ENCODE peak calls at places on chromosomes 12 and 14, in eight cellular contexts. K, P, Y, M, F, G, Q and H are unnamed samples.

GRCh38 chr12:114588061-114588460 is 95.9 kb downstream of the TBX3 start:
- DNase-seq in F (no peak), Y (no peak), P (no peak), M (no peak), Q (no peak), K (no peak), G (no peak), H (no peak)

GRCh38 chr12:128286970-128287369 is 20.0 kb downstream of the TMEM132C start:
- DNase-seq in G (no peak), K (no peak), M (no peak), Q (no peak), P (no peak), Y (no peak), F (no peak), H (no peak)

GRCh38 chr12:2970744-2971143 is 11.5 kb downstream of the TEAD4 start:
- DNase-seq in F (peak), P (no peak), M (no peak), Q (no peak), G (no peak), K (no peak), Y (peak), H (no peak)

GRCh38 chr12:51827925-51828818 is 20.3 kb downstream of the FIGNL2 start:
- DNase-seq in Y (peak), F (peak), K (peak), P (no peak), G (no peak), Q (peak), M (no peak), H (peak)

GRCh38 chr14:105859717-105860614 is 333.6 kb downstream of the TMEM121 start:
- DNase-seq in G (peak), Y (no peak), F (no peak), M (no peak), P (peak), K (no peak), Q (no peak), H (no peak)

GRCh38 chr12:116979109-116979508 is 68.4 kb downstream of the FBXW8 start:
- DNase-seq in K (no peak), M (no peak), Q (no peak), Y (no peak), G (no peak), P (no peak), F (no peak), H (no peak)

GRCh38 chr12:102652645-102653313 is 172.4 kb upstream of the IGF1 start:
- DNase-seq in F (no peak), P (no peak), Y (no peak), Q (no peak), M (no peak), K (no peak), G (no peak), H (no peak)

GRCh38 chr12:11709513-11709912 is 60.0 kb downstream of the ETV6 start:
- DNase-seq in P (no peak), Y (no peak), Q (no peak), F (no peak), M (no peak), G (no peak), K (no peak), H (no peak)

GRCh38 chr14:23537351-23538048 is 14.1 kb downstream of the ZFHX2 start:
- DNase-seq in F (no peak), Y (no peak), P (no peak), G (no peak), K (no peak), M (no peak), Q (no peak), H (no peak)

GRCh38 chr12:17992002-17992656 is 97.9 kb downstream of the RERGL start:
- DNase-seq in Y (peak), P (no peak), M (peak), G (no peak), Q (peak), K (no peak), F (peak), H (peak)

GRCh38 chr12:15196221-15196620 is 25.0 kb downstream of the RERG start:
- DNase-seq in P (no peak), Q (no peak), Y (no peak), G (no peak), K (no peak), F (no peak), M (no peak), H (no peak)

GRCh38 chr14:37610945-37611523 is 15.6 kb downstream of the TTC6 start:
- DNase-seq in M (no peak), Q (no peak), G (no peak), F (no peak), Y (no peak), K (no peak), P (no peak), H (no peak)

GRCh38 chr12:113271853-113272561 is 50.7 kb downstream of the TPCN1 start:
- DNase-seq in Y (peak), P (peak), F (peak), G (peak), M (no peak), Q (peak), K (peak), H (peak)

GRCh38 chr12:55972906-55973597 is 826 bp upstream of the RAB5B start:
- DNase-seq in P (no peak), F (no peak), K (no peak), M (no peak), Y (peak), Q (no peak), G (no peak), H (peak)

GRCh38 chr12:44628180-44628579 is 247.9 kb downstream of the NELL2 start:
- DNase-seq in G (no peak), P (no peak), K (no peak), Q (no peak), M (no peak), F (no peak), Y (no peak), H (no peak)

GRCh38 chr12:86530996-86531655 is 274.9 kb upstream of the MGAT4C start:
- DNase-seq in G (no peak), F (peak), P (no peak), K (no peak), Q (no peak), Y (peak), M (no peak), H (no peak)

GRCh38 chr12:20950248-20950647 is 139.7 kb downstream of the SLCO1B3 start:
- DNase-seq in Q (peak), F (peak), G (no peak), P (no peak), K (no peak), M (no peak), Y (peak), H (no peak)

GRCh38 chr12:4769073-4769472 is 48.9 kb downstream of the GALNT8 start:
- DNase-seq in P (no peak), F (no peak), G (no peak), Y (no peak), Q (no peak), K (no peak), M (no peak), H (no peak)

GRCh38 chr14:101231828-101232227 is 328.3 kb upstream of the RTL1 start:
- DNase-seq in K (no peak), M (no peak), P (no peak), F (no peak), Y (no peak), Q (no peak), G (no peak), H (no peak)

GRCh38 chr12:3147260-3147659 is 70.1 kb downstream of the TSPAN9 start:
- DNase-seq in Y (no peak), M (no peak), F (no peak), P (peak), K (no peak), Q (no peak), G (no peak), H (no peak)

GRCh38 chr12:102479099-102479887 is 1.1 kb downstream of the IGF1 start:
- DNase-seq in G (no peak), M (no peak), P (no peak), F (no peak), Y (no peak), Q (peak), K (no peak), H (peak)

GRCh38 chr12:9365296-9365695 is 157.1 kb upstream of the PZP start:
- DNase-seq in G (no peak), K (no peak), M (no peak), P (no peak), Q (no peak), Y (no peak), F (peak), H (no peak)

GRCh38 chr12:28517101-28517500 is 326.8 kb downstream of the CCDC91 start:
- DNase-seq in P (no peak), Y (no peak), Q (no peak), F (no peak), K (no peak), G (no peak), M (no peak), H (no peak)

GRCh38 chr12:93990832-93991748 is 157.3 kb upstream of the PLXNC1 start:
- DNase-seq in Q (peak), M (peak), K (no peak), P (peak), F (peak), G (peak), Y (peak), H (peak)
- TF ChIP-seq CTCF in Q (no peak), M (peak), K (no peak), P (no peak), F (peak), G (peak), Y (peak), H (peak)

GRCh38 chr12:59444932-59445331 is 150.9 kb upstream of the SLC16A7 start:
- DNase-seq in Q (peak), P (no peak), M (no peak), K (no peak), Y (peak), F (peak), G (no peak), H (peak)
- TF ChIP-seq CTCF in Q (no peak), P (no peak), M (no peak), K (no peak), Y (peak), F (peak), G (peak), H (peak)

DNA sequence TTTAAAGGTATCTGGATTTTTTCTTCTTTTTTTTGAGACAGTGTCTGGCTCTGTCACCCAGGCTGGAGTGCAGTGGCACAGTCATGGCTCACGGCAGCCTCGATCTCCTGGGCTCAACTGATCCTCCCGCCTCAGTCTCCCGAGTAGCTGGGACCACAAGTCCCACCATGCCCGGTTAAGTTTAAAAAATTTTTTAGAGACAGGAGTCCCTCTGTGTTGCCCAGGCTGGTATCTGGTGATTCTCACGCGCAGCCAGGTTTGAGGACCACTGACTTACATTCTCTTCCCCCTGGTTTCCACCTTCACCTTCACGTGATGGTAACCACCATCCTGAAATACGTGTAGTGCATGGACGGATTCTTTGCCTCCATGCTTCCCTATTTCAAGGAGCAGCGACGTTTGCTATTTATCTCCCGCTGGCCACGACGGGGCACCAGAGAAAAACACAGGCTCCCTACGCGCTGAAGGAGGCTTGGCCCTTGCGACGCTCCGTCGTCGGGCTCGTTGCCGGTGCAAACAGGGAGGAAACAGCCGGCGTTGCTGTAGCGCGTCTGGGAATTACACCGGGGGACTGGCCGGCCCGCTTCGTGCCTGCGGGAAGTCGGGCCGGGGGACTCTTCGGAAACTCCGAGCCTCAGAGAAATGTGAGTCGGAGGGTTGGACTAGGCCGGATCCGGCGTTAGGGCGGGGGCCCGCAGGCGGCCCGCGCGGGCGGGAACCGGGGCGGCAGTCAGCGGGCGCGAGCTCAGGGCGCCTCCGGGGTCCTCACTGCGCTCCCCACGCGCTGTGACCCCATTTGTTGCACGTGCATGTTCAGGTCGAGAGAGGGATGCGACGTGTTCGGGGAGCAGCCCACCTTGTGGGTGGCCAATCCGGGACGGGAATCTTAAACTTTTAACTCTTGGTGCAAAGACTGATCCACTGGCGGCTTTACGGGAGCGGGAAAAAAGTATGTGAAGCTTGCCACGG is at the start of gene TCHP:
- DNase-seq in M (peak), F (peak), Y (peak), P (peak), Q (peak), G (peak), K (peak), H (peak)
- TF ChIP-seq CTCF in M (no peak), F (peak), Y (peak), P (no peak), Q (no peak), G (peak), K (peak), H (peak)

DNA sequence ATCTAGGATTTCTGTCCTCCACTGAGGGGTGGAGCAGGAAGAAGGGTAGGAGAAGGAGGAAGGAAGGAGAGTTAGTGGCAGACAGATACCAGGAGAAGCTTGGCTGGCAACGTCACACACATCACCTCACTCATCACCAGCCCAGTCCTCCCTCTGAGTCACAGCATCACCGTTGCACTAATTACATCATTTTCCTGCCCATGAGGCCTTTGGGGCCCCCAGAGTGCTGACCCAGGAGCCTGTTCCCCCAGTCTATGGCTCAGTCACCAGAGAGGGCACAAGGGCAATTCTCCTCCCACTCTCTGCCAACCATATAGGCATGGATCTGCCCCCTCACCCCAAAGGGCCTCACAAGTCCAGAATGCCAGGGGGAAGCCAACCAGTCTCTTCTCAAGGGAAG is 4.6 kb downstream of the RND1 start:
- DNase-seq in K (no peak), F (no peak), G (no peak), P (no peak), M (no peak), Y (no peak), Q (no peak), H (no peak)
- TF ChIP-seq CTCF in K (no peak), F (no peak), G (no peak), P (no peak), M (no peak), Y (no peak), Q (no peak), H (no peak)

DNA sequence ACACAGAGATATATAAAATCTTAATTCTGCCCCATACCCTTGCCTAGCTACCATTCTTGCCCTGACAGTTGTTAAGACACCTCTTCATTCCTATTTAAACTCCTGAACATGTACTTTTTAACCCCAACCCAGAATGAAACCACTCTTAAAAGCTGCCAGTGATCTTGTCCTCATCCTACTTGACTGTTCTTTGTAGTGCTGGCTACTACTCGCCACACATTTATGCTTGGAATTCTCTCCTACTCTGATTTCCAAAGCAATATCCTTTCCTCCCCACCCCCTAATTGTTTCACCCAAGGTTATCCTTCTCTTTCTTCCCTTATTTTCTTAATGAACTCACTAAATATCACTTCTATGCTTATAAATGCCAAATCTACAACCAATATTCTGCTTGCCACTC is 4.1 kb downstream of the NFYB start:
- DNase-seq in P (no peak), F (no peak), Q (no peak), G (no peak), M (no peak), Y (no peak), K (no peak), H (peak)
- TF ChIP-seq CTCF in P (no peak), F (no peak), Q (no peak), G (no peak), M (no peak), Y (no peak), K (no peak), H (no peak)

GRCh38 chr12:42104087-42104486 is 40.6 kb downstream of the GXYLT1 start:
- DNase-seq in K (no peak), Y (peak), P (no peak), M (no peak), G (no peak), Q (no peak), F (no peak), H (no peak)
- TF ChIP-seq CTCF in K (no peak), Y (peak), P (no peak), M (no peak), G (peak), Q (no peak), F (peak), H (peak)

GRCh38 chr12:46109343-46110219 is 119.2 kb upstream of the SCAF11 start:
- DNase-seq in Y (no peak), F (no peak), M (no peak), G (no peak), P (no peak), K (no peak), Q (no peak), H (no peak)

GRCh38 chr12:46112364-46112763 is 122.0 kb upstream of the SCAF11 start:
- DNase-seq in Q (no peak), Y (no peak), K (no peak), P (no peak), G (no peak), M (no peak), F (no peak), H (no peak)

GRCh38 chr12:46110220-46110700 is 119.9 kb upstream of the SCAF11 start:
- DNase-seq in Q (peak), Y (no peak), P (no peak), G (peak), M (no peak), F (no peak), K (no peak), H (no peak)

GRCh38 chr12:46111727-46112126 is 121.4 kb upstream of the SCAF11 start:
- DNase-seq in M (no peak), Q (no peak), G (no peak), P (no peak), F (no peak), K (no peak), Y (no peak), H (no peak)

GRCh38 chr12:46110928-46111699 is 120.7 kb upstream of the SCAF11 start:
- DNase-seq in Q (no peak), M (no peak), P (no peak), G (no peak), F (no peak), K (no peak), Y (no peak), H (no peak)
- TF ChIP-seq CTCF in Q (no peak), M (no peak), P (no peak), G (no peak), F (peak), K (no peak), Y (no peak), H (peak)

DNA sequence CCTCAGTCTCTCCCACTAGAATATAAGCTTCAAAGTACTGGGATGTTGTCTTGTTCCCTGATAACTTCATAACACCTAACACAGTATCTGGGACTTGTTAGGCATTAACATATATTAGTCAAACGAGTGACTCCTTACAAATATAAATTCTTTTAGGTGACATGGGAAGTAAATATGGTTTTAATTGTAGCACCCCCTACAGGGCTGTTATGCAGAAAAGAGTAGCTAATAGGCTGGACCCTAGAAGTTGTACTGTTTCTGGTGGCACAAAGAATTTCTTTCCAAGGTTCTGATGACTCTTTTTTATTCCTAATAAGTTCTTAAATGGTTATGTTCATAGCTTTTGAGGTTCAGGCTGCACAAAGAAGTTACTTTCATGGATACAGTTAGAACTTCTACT is 29.8 kb downstream of the GPATCH2L start:
- DNase-seq in P (no peak), F (peak), G (no peak), K (no peak), M (no peak), Q (no peak), Y (peak), H (no peak)
- TF ChIP-seq CTCF in P (no peak), F (peak), G (peak), K (no peak), M (peak), Q (no peak), Y (peak), H (peak)

DNA sequence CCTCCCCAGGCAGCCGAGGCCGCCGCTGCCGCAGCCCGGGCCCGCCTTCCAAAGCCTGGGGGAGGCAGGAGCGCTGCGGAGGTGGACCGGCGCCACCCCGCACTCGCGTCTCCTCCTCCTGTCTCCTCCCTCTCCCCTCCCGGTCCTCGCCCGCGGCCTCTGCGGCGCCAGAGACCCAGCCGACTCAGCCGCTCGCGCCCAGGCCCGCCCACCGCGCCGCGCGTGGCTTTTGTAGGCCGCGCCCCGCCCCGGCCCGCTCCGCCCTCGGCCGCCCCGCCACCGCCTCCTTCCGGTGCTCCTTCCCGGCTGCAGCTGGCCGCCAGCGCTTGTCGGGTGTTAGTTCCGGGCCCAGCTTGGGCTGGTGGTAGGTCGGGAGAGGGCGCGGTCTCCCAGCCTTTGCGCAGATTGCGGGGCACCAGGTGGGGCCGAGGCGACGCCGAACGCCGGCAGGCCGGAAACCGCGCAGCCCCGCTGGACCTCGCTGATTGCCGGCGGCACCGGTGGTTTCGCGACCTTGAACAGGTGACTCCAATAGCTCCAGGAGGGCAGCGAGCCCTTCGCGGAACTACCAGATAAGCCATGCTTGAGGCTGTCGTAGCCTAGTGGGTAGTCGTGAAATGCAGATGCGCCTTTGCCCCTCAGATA is at the start of gene CAPRIN2:
- DNase-seq in F (peak), K (peak), M (peak), G (peak), P (peak), Q (peak), Y (peak), H (peak)
- TF ChIP-seq CTCF in F (no peak), K (peak), M (no peak), G (peak), P (peak), Q (peak), Y (no peak), H (peak)

GRCh38 chr12:1795785-1796514 is 24.4 kb upstream of the LRTM2 start:
- DNase-seq in M (peak), K (peak), Q (peak), P (peak), F (peak), G (peak), Y (peak), H (peak)

GRCh38 chr12:1797991-1798733 is 22.2 kb upstream of the LRTM2 start:
- DNase-seq in Q (no peak), M (no peak), P (peak), Y (no peak), K (no peak), G (no peak), F (no peak), H (no peak)

GRCh38 chr12:1798734-1799067 is 21.7 kb upstream of the LRTM2 start:
- DNase-seq in Q (no peak), F (no peak), P (peak), M (no peak), Y (no peak), G (no peak), K (no peak), H (no peak)

GRCh38 chr12:1796515-1797010 is 23.8 kb upstream of the LRTM2 start:
- DNase-seq in K (no peak), G (no peak), F (no peak), M (no peak), Y (no peak), Q (peak), P (peak), H (no peak)

GRCh38 chr12:1797011-1797901 is 23.1 kb upstream of the LRTM2 start:
- DNase-seq in Q (peak), G (peak), F (no peak), Y (no peak), P (peak), M (no peak), K (peak), H (no peak)
- TF ChIP-seq CTCF in Q (no peak), G (no peak), F (no peak), Y (no peak), P (no peak), M (no peak), K (no peak), H (no peak)